ENCODE peak calls at places on chromosomes 7 and 10, in six cellular contexts. One of them, this sample, is unnamed. For H3K4me1, the result is how much of the 10 kb centered on the place peaks cover.

GRCh38 chr7:143016996-143017395 is 9.9 kb downstream of the OR9A2 start:
- ATAC-seq in HCT116: no peak
- ATAC-seq in GM12878: peak
- ATAC-seq in HepG2: no peak
- ATAC-seq in upper lobe of left lung: no peak
- ATAC-seq in Panc1: no peak
- ATAC-seq in this sample: no peak

GRCh38 chr7:129471402-129471827 is 30.9 kb upstream of the SMKR1 start:
- ATAC-seq in HCT116: no peak
- ATAC-seq in HepG2: no peak
- ATAC-seq in GM12878: no peak
- ATAC-seq in upper lobe of left lung: no peak
- ATAC-seq in Panc1: peak
- ATAC-seq in this sample: no peak

GRCh38 chr7:141664450-141664849 is 37.5 kb downstream of the DENND11 start:
- ATAC-seq in HepG2: peak
- ATAC-seq in Panc1: no peak
- ATAC-seq in HCT116: no peak
- ATAC-seq in upper lobe of left lung: no peak
- ATAC-seq in GM12878: no peak
- ATAC-seq in this sample: no peak

GRCh38 chr10:10687751-10688150 is 329.9 kb upstream of the CELF2 start:
- ATAC-seq in upper lobe of left lung: no peak
- ATAC-seq in HepG2: no peak
- ATAC-seq in GM12878: no peak
- ATAC-seq in Panc1: no peak
- ATAC-seq in HCT116: no peak
- ATAC-seq in this sample: no peak

GRCh38 chr7:106285801-106286492 is 1.2 kb upstream of the NAMPT start:
- ATAC-seq in upper lobe of left lung: no peak
- ATAC-seq in HCT116: no peak
- ATAC-seq in Panc1: no peak
- ATAC-seq in HepG2: no peak
- ATAC-seq in GM12878: peak
- ATAC-seq in this sample: no peak

GRCh38 chr10:92291921-92292860 is 1.2 kb downstream of the MARCHF5 start:
- ATAC-seq in GM12878: peak
- ATAC-seq in Panc1: no peak
- ATAC-seq in HCT116: no peak
- ATAC-seq in HepG2: no peak
- ATAC-seq in upper lobe of left lung: peak
- ATAC-seq in this sample: no peak

GRCh38 chr10:2964632-2965296 is 102.6 kb upstream of the PFKP start:
- ATAC-seq in GM12878: no peak
- ATAC-seq in upper lobe of left lung: no peak
- ATAC-seq in Panc1: no peak
- ATAC-seq in HCT116: no peak
- ATAC-seq in HepG2: no peak
- ATAC-seq in this sample: no peak

GRCh38 chr7:33738260-33738935 is 166.9 kb upstream of the BMPER start:
- ATAC-seq in HepG2: no peak
- ATAC-seq in upper lobe of left lung: no peak
- ATAC-seq in HCT116: no peak
- ATAC-seq in Panc1: no peak
- ATAC-seq in GM12878: no peak
- ATAC-seq in this sample: no peak

GRCh38 chr10:99612167-99612831 is 7.9 kb downstream of the SLC25A28 start:
- ATAC-seq in GM12878: peak
- ATAC-seq in HepG2: peak
- ATAC-seq in Panc1: peak
- ATAC-seq in upper lobe of left lung: peak
- ATAC-seq in HCT116: peak
- ATAC-seq in this sample: peak

GRCh38 chr7:69814421-69814962 is 216.2 kb downstream of the AUTS2 start:
- ATAC-seq in upper lobe of left lung: peak
- ATAC-seq in HepG2: no peak
- ATAC-seq in Panc1: no peak
- ATAC-seq in HCT116: no peak
- ATAC-seq in GM12878: no peak
- ATAC-seq in this sample: peak

GRCh38 chr10:112842832-112843360 is 107.2 kb upstream of the TCF7L2 start:
- ATAC-seq in upper lobe of left lung: no peak
- ATAC-seq in HCT116: peak
- ATAC-seq in GM12878: peak
- ATAC-seq in HepG2: peak
- ATAC-seq in Panc1: peak
- ATAC-seq in this sample: no peak

GRCh38 chr7:154953006-154953684 is 49.8 kb downstream of the PAXIP1 start:
- ATAC-seq in HCT116: peak
- ATAC-seq in GM12878: peak
- ATAC-seq in upper lobe of left lung: peak
- ATAC-seq in HepG2: peak
- ATAC-seq in Panc1: peak
- ATAC-seq in this sample: no peak

GRCh38 chr10:117747636-117748035 is 205.1 kb downstream of the EMX2 start:
- ATAC-seq in GM12878: no peak
- ATAC-seq in HepG2: no peak
- ATAC-seq in HCT116: no peak
- ATAC-seq in Panc1: no peak
- ATAC-seq in upper lobe of left lung: no peak
- ATAC-seq in this sample: no peak

GRCh38 chr10:72387187-72387586 is 32.5 kb upstream of the DNAJB12 start:
- ATAC-seq in GM12878: no peak
- ATAC-seq in HCT116: no peak
- ATAC-seq in upper lobe of left lung: no peak
- ATAC-seq in HepG2: no peak
- ATAC-seq in Panc1: no peak
- ATAC-seq in this sample: no peak

GRCh38 chr7:149196705-149197171 is 1.4 kb downstream of the ZNF282 start:
- ATAC-seq in upper lobe of left lung: no peak
- ATAC-seq in HepG2: peak
- ATAC-seq in Panc1: peak
- ATAC-seq in HCT116: peak
- ATAC-seq in GM12878: peak
- ATAC-seq in this sample: no peak

GRCh38 chr10:74924251-74924954 is 98.0 kb downstream of the KAT6B start:
- ATAC-seq in GM12878: no peak
- ATAC-seq in HCT116: peak
- ATAC-seq in HepG2: no peak
- ATAC-seq in upper lobe of left lung: peak
- ATAC-seq in Panc1: peak
- ATAC-seq in this sample: peak

GRCh38 chr10:125985557-125986246 is 89.3 kb downstream of the FANK1 start:
- ATAC-seq in HCT116: no peak
- ATAC-seq in Panc1: no peak
- ATAC-seq in GM12878: no peak
- ATAC-seq in upper lobe of left lung: peak
- ATAC-seq in HepG2: no peak
- ATAC-seq in this sample: no peak

GRCh38 chr7:34031156-34031555 is 125.8 kb downstream of the BMPER start:
- ATAC-seq in GM12878: no peak
- ATAC-seq in Panc1: no peak
- ATAC-seq in HCT116: no peak
- ATAC-seq in HepG2: no peak
- ATAC-seq in upper lobe of left lung: no peak
- ATAC-seq in this sample: no peak

DNA sequence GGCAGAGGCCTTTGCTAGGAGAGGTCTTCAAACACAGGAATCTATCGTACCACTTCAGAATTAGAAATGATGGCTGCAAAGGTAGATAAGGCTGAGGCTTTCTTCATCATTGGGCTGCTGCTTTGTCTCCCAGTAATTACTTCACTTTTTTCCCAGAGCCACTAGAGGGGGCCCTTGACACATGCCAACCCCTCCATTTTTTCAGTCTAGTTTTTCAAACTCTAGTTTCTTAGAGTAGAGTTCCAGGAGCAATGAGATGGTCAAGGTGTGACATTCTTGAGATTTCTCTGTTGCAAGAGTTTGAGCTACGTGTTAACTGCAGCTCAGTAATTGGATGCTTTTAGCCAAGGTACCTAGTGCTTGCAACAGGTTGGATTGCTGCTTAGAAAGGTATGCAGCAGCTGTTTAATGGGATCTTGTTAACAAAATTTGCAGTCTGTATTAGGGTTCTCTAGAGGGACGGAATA is 33.8 kb upstream of the RBM20 start:
- ATAC-seq in HepG2: peak
- ATAC-seq in HCT116: peak
- ATAC-seq in upper lobe of left lung: peak
- ATAC-seq in Panc1: peak
- ATAC-seq in GM12878: peak
- ATAC-seq in this sample: peak
- H3K4me1 ChIP-seq in HepG2: under half
- H3K4me1 ChIP-seq in HCT116: under half
- H3K4me1 ChIP-seq in upper lobe of left lung: under half
- H3K4me1 ChIP-seq in Panc1: under half
- H3K4me1 ChIP-seq in GM12878: under half
- H3K4me1 ChIP-seq in this sample: under half

GRCh38 chr7:130959743-130960207 is 225.8 kb upstream of the KLF14 start:
- ATAC-seq in HepG2: no peak
- ATAC-seq in Panc1: peak
- ATAC-seq in HCT116: peak
- ATAC-seq in upper lobe of left lung: peak
- ATAC-seq in GM12878: peak
- ATAC-seq in this sample: no peak
- TF ChIP-seq POLR2AphosphoS5 in HepG2: no peak
- TF ChIP-seq POLR2AphosphoS5 in Panc1: no peak
- TF ChIP-seq POLR2AphosphoS5 in HCT116: no peak
- TF ChIP-seq POLR2AphosphoS5 in upper lobe of left lung: no peak
- TF ChIP-seq POLR2AphosphoS5 in GM12878: peak
- TF ChIP-seq POLR2AphosphoS5 in this sample: no peak

GRCh38 chr10:24462889-24463552 is 254.1 kb downstream of the KIAA1217 start:
- ATAC-seq in HCT116: peak
- ATAC-seq in Panc1: no peak
- ATAC-seq in HepG2: no peak
- ATAC-seq in GM12878: no peak
- ATAC-seq in upper lobe of left lung: no peak
- ATAC-seq in this sample: no peak

GRCh38 chr10:24456319-24456718 is 247.4 kb downstream of the KIAA1217 start:
- ATAC-seq in GM12878: peak
- ATAC-seq in upper lobe of left lung: peak
- ATAC-seq in Panc1: no peak
- ATAC-seq in HCT116: no peak
- ATAC-seq in HepG2: no peak
- ATAC-seq in this sample: peak

GRCh38 chr10:24457661-24458318 is 248.9 kb downstream of the KIAA1217 start:
- ATAC-seq in upper lobe of left lung: no peak
- ATAC-seq in HCT116: no peak
- ATAC-seq in HepG2: no peak
- ATAC-seq in Panc1: no peak
- ATAC-seq in GM12878: no peak
- ATAC-seq in this sample: no peak

GRCh38 chr10:24462340-24462739 is 253.4 kb downstream of the KIAA1217 start:
- ATAC-seq in GM12878: no peak
- ATAC-seq in HCT116: no peak
- ATAC-seq in upper lobe of left lung: no peak
- ATAC-seq in HepG2: no peak
- ATAC-seq in Panc1: no peak
- ATAC-seq in this sample: peak

DNA sequence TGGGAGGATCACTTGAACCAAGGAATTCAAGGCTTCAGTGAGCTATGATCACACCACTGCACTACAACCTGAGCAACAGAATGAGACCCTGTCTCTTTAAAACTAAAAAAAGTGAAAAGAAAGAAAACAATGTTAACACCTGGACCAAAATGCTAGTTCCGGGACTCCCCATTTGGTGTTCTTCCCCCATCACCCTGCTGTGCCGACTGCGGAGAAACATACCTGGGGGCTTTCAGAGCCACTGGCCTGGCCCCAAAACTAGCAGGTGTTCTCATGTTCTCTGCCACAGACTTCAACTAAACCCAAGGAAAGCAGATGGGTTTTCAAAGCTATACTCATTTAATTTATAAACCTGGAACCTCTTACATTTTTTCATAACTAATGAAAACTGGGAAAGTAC is 250.9 kb downstream of the KIAA1217 start:
- ATAC-seq in GM12878: no peak
- ATAC-seq in HCT116: no peak
- ATAC-seq in Panc1: no peak
- ATAC-seq in HepG2: no peak
- ATAC-seq in upper lobe of left lung: no peak
- ATAC-seq in this sample: no peak
- H3K4me1 ChIP-seq in GM12878: under half
- H3K4me1 ChIP-seq in HCT116: under half
- H3K4me1 ChIP-seq in Panc1: under half
- H3K4me1 ChIP-seq in HepG2: under half
- H3K4me1 ChIP-seq in upper lobe of left lung: under half
- H3K4me1 ChIP-seq in this sample: under half

GRCh38 chr10:96600337-96600736 is 13.5 kb upstream of the TM9SF3 start:
- ATAC-seq in HCT116: no peak
- ATAC-seq in Panc1: no peak
- ATAC-seq in upper lobe of left lung: no peak
- ATAC-seq in HepG2: no peak
- ATAC-seq in GM12878: no peak
- ATAC-seq in this sample: no peak

GRCh38 chr10:96598841-96599240 is 12.0 kb upstream of the TM9SF3 start:
- ATAC-seq in GM12878: no peak
- ATAC-seq in HepG2: no peak
- ATAC-seq in Panc1: no peak
- ATAC-seq in upper lobe of left lung: no peak
- ATAC-seq in HCT116: no peak
- ATAC-seq in this sample: no peak

GRCh38 chr10:96595741-96596140 is 8.9 kb upstream of the TM9SF3 start:
- ATAC-seq in HepG2: no peak
- ATAC-seq in HCT116: no peak
- ATAC-seq in GM12878: no peak
- ATAC-seq in upper lobe of left lung: no peak
- ATAC-seq in Panc1: no peak
- ATAC-seq in this sample: no peak

DNA sequence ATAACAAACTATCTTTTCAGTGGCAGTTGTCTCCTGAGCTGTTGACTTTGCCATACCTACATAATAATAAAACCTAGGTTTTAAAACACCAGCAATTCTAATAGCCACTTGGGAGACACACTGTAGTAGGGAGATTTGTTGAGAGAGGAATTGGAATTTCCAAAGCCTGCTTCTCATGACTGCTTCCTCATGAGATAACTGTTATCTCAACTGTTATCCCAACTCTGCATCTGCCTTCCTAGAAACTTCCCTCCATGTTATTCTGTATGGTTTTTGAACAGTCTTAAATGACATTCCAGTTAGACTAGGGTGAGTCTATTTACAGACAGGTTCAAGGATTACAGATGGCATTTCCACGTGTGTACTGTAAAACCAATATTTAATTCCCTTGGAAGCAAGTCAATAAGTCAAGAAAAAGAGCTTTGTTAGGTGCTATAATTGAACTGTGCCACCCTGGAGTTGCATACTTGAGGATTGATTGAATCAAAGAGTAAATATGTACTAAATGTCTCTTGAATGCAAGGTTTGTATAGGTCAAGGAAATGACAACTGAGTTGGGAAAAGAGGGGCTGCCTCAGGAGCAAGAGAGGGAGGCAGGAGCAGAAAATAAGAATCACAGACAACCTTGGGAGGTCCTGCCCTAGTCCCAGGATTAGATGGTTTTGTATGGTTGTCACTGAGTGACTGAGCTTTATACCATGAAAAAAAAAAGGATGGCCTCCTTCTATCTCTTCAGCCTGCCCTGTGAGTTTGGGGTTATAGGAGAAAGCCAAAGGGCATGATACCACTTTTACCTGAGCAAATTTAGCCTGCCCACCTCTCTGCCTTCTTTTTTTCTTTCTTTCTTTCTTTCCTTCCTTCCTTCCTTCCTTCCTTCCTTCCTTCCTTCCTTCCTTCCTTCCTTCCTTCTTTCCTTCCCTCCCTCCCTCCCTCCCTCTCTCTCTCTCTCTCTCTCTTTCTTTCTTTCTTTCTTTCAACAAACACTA is 9.9 kb upstream of the TM9SF3 start:
- ATAC-seq in upper lobe of left lung: no peak
- ATAC-seq in HepG2: peak
- ATAC-seq in GM12878: no peak
- ATAC-seq in HCT116: no peak
- ATAC-seq in Panc1: no peak
- ATAC-seq in this sample: no peak
- TF ChIP-seq POLR2AphosphoS5 in upper lobe of left lung: no peak
- TF ChIP-seq POLR2AphosphoS5 in HepG2: no peak
- TF ChIP-seq POLR2AphosphoS5 in GM12878: no peak
- TF ChIP-seq POLR2AphosphoS5 in HCT116: no peak
- TF ChIP-seq POLR2AphosphoS5 in Panc1: no peak
- TF ChIP-seq POLR2AphosphoS5 in this sample: no peak

This sample was measured in gastroesophageal sphincter.